ENCODE peak calls at places on chromosome 2, in eight cellular contexts. One of them, this sample, is unnamed.

GRCh38 chr2:181111059-181111458 is 130.7 kb downstream of the UBE2E3 start:
- DNase-seq in SJSA1: no peak
- DNase-seq in GM12865: no peak
- DNase-seq in T-helper 9 cell: no peak
- DNase-seq in MCF 10A: no peak
- DNase-seq in Calu3: no peak
- DNase-seq in iPS-NIHi11: no peak
- DNase-seq in astrocyte of the spinal cord: no peak
- DNase-seq in this sample: no peak

GRCh38 chr2:37215255-37215654 is 16.1 kb downstream of the CEBPZ start:
- DNase-seq in SJSA1: no peak
- DNase-seq in GM12865: no peak
- DNase-seq in T-helper 9 cell: no peak
- DNase-seq in MCF 10A: no peak
- DNase-seq in Calu3: no peak
- DNase-seq in iPS-NIHi11: no peak
- DNase-seq in astrocyte of the spinal cord: peak
- DNase-seq in this sample: no peak

GRCh38 chr2:86621290-86621943 is 2.2 kb downstream of the RNF103 start:
- DNase-seq in SJSA1: peak
- DNase-seq in GM12865: peak
- DNase-seq in T-helper 9 cell: no peak
- DNase-seq in MCF 10A: peak
- DNase-seq in Calu3: no peak
- DNase-seq in iPS-NIHi11: no peak
- DNase-seq in astrocyte of the spinal cord: peak
- DNase-seq in this sample: no peak

GRCh38 chr2:141508806-141509595 is 621.8 kb downstream of the LRP1B start:
- DNase-seq in SJSA1: no peak
- DNase-seq in GM12865: no peak
- DNase-seq in T-helper 9 cell: no peak
- DNase-seq in MCF 10A: no peak
- DNase-seq in Calu3: no peak
- DNase-seq in iPS-NIHi11: no peak
- DNase-seq in astrocyte of the spinal cord: no peak
- DNase-seq in this sample: no peak

GRCh38 chr2:70627499-70627898 is 73.9 kb upstream of the TGFA start:
- DNase-seq in SJSA1: no peak
- DNase-seq in GM12865: no peak
- DNase-seq in T-helper 9 cell: no peak
- DNase-seq in MCF 10A: peak
- DNase-seq in Calu3: peak
- DNase-seq in iPS-NIHi11: no peak
- DNase-seq in astrocyte of the spinal cord: no peak
- DNase-seq in this sample: no peak

GRCh38 chr2:142307716-142308115 is 176.9 kb upstream of the LRP1B start:
- DNase-seq in SJSA1: no peak
- DNase-seq in GM12865: no peak
- DNase-seq in T-helper 9 cell: no peak
- DNase-seq in MCF 10A: no peak
- DNase-seq in Calu3: no peak
- DNase-seq in iPS-NIHi11: no peak
- DNase-seq in astrocyte of the spinal cord: no peak
- DNase-seq in this sample: no peak

GRCh38 chr2:117068371-117068770 is 746.1 kb upstream of the DDX18 start:
- DNase-seq in SJSA1: no peak
- DNase-seq in GM12865: no peak
- DNase-seq in T-helper 9 cell: no peak
- DNase-seq in MCF 10A: no peak
- DNase-seq in Calu3: no peak
- DNase-seq in iPS-NIHi11: no peak
- DNase-seq in astrocyte of the spinal cord: no peak
- DNase-seq in this sample: no peak

GRCh38 chr2:229268626-229269025 is 2.5 kb downstream of the PID1 start:
- DNase-seq in SJSA1: no peak
- DNase-seq in GM12865: no peak
- DNase-seq in T-helper 9 cell: no peak
- DNase-seq in MCF 10A: no peak
- DNase-seq in Calu3: no peak
- DNase-seq in iPS-NIHi11: no peak
- DNase-seq in astrocyte of the spinal cord: no peak
- DNase-seq in this sample: no peak

GRCh38 chr2:151395509-151396374 is 14.0 kb upstream of the RIF1 start:
- DNase-seq in SJSA1: no peak
- DNase-seq in GM12865: peak
- DNase-seq in T-helper 9 cell: no peak
- DNase-seq in MCF 10A: no peak
- DNase-seq in Calu3: no peak
- DNase-seq in iPS-NIHi11: no peak
- DNase-seq in astrocyte of the spinal cord: no peak
- DNase-seq in this sample: no peak

GRCh38 chr2:171319164-171319810 is 114.5 kb downstream of the METTL8 start:
- DNase-seq in SJSA1: no peak
- DNase-seq in GM12865: peak
- DNase-seq in T-helper 9 cell: peak
- DNase-seq in MCF 10A: peak
- DNase-seq in Calu3: no peak
- DNase-seq in iPS-NIHi11: peak
- DNase-seq in astrocyte of the spinal cord: peak
- DNase-seq in this sample: no peak

GRCh38 chr2:231452799-231453508 is 11.3 kb downstream of the NCL start:
- DNase-seq in SJSA1: peak
- DNase-seq in GM12865: peak
- DNase-seq in T-helper 9 cell: no peak
- DNase-seq in MCF 10A: peak
- DNase-seq in Calu3: no peak
- DNase-seq in iPS-NIHi11: no peak
- DNase-seq in astrocyte of the spinal cord: peak
- DNase-seq in this sample: peak

GRCh38 chr2:127661949-127662510 is 13.3 kb downstream of the LIMS2 start:
- DNase-seq in SJSA1: no peak
- DNase-seq in GM12865: no peak
- DNase-seq in T-helper 9 cell: no peak
- DNase-seq in MCF 10A: no peak
- DNase-seq in Calu3: no peak
- DNase-seq in iPS-NIHi11: no peak
- DNase-seq in astrocyte of the spinal cord: no peak
- DNase-seq in this sample: no peak

GRCh38 chr2:667332-668000 is 9.7 kb downstream of the TMEM18 start:
- DNase-seq in SJSA1: peak
- DNase-seq in GM12865: no peak
- DNase-seq in T-helper 9 cell: no peak
- DNase-seq in MCF 10A: peak
- DNase-seq in Calu3: peak
- DNase-seq in iPS-NIHi11: no peak
- DNase-seq in astrocyte of the spinal cord: peak
- DNase-seq in this sample: no peak